ENCODE peak calls at places on chromosomes 11 and 22, in seven cellular contexts. F is stimulated activated CD8-positive, alpha-beta memory T cell treated with anti-CD3 and anti-CD28 coated beads, Interleukin-4, amount 100 ng/mL, for 24 hours; H is cardiac fibroblast; O is IMR-90; J is left colon; E is cardiac muscle cell; P is transverse colon. I is an unnamed sample.

GRCh38 chr22:39240841-39241631 is 3.7 kb downstream of the PDGFB start:
- DNase-seq in O (no peak), E (no peak), J (peak; percentile 74), P (peak; percentile 73), F (no peak), H (no peak), I (peak; percentile 81)

GRCh38 chr11:122711831-122712378 is 56.4 kb downstream of the UBASH3B start:
- DNase-seq in O (no peak), F (no peak), H (peak; percentile 68), E (peak; percentile 36), J (no peak), P (no peak), I (no peak)

GRCh38 chr11:16713594-16713993 is 24.9 kb upstream of the C11orf58 start:
- DNase-seq in O (no peak), H (no peak), F (no peak), J (no peak), E (no peak), P (no peak), I (no peak)

GRCh38 chr11:117187428-117187798 is 8.9 kb downstream of the SIDT2 start:
- DNase-seq in E (no peak), P (no peak), H (no peak), O (no peak), J (no peak), F (no peak), I (peak; percentile 16)

GRCh38 chr11:121892131-121892681 is 223.8 kb downstream of the BLID start:
- DNase-seq in H (peak; percentile 89), O (peak; percentile 56), P (no peak), J (no peak), E (peak; percentile 74), F (no peak), I (no peak)

GRCh38 chr11:119306373-119306890 is 10.5 kb downstream of the MCAM start:
- DNase-seq in H (peak; percentile 57), P (no peak), J (no peak), E (peak; percentile 46), F (no peak), O (peak; percentile 42), I (no peak)

GRCh38 chr11:59953463-59954218 is 10.2 kb upstream of the OOSP4A start:
- DNase-seq in H (no peak), O (no peak), J (no peak), P (no peak), E (no peak), F (no peak), I (no peak)

GRCh38 chr11:1289211-1289935 is 20.1 kb downstream of the TOLLIP start:
- DNase-seq in E (no peak), H (no peak), F (no peak), J (no peak), O (no peak), P (no peak), I (no peak)

GRCh38 chr11:3345736-3346135 is 33.2 kb downstream of the ZNF195 start:
- DNase-seq in E (no peak), O (no peak), J (no peak), H (no peak), F (no peak), P (no peak), I (no peak)

I was measured in colonic mucosa.